ENCODE peak calls at places on chromosomes 6 and 20, in five cellular contexts. One of them, this sample, is unnamed. For H3K4me1, the result is how much of the 10 kb centered on the place peaks cover.

GRCh38 chr6:53432318-53433161 is 83.8 kb upstream of the ELOVL5 start:
- DNase-seq in mesendoderm: no peak
- DNase-seq in mammary epithelial cell: peak
- DNase-seq in PC-3: peak
- DNase-seq in NT2/D1: no peak
- DNase-seq in this sample: no peak

GRCh38 chr20:309306-309840 is 12.0 kb downstream of the ZCCHC3 start:
- DNase-seq in mesendoderm: no peak
- DNase-seq in mammary epithelial cell: no peak
- DNase-seq in PC-3: no peak
- DNase-seq in NT2/D1: no peak
- DNase-seq in this sample: no peak

GRCh38 chr6:63305278-63305677 is 14.5 kb downstream of the LGSN start:
- DNase-seq in mesendoderm: no peak
- DNase-seq in mammary epithelial cell: peak
- DNase-seq in PC-3: no peak
- DNase-seq in NT2/D1: no peak
- DNase-seq in this sample: no peak

GRCh38 chr6:17473554-17473953 is 80.2 kb downstream of the CAP2 start:
- DNase-seq in mesendoderm: no peak
- DNase-seq in mammary epithelial cell: no peak
- DNase-seq in PC-3: no peak
- DNase-seq in NT2/D1: no peak
- DNase-seq in this sample: no peak

GRCh38 chr20:34088871-34089479 is 23.1 kb downstream of the EIF2S2 start:
- DNase-seq in mesendoderm: no peak
- DNase-seq in mammary epithelial cell: no peak
- DNase-seq in PC-3: no peak
- DNase-seq in NT2/D1: no peak
- DNase-seq in this sample: no peak

GRCh38 chr6:152450519-152450918 is 186.6 kb downstream of the SYNE1 start:
- DNase-seq in mesendoderm: no peak
- DNase-seq in mammary epithelial cell: no peak
- DNase-seq in PC-3: no peak
- DNase-seq in NT2/D1: no peak
- DNase-seq in this sample: no peak

GRCh38 chr6:122389704-122390103 is 9.7 kb upstream of the HSF2 start:
- DNase-seq in mesendoderm: peak
- DNase-seq in mammary epithelial cell: peak
- DNase-seq in PC-3: no peak
- DNase-seq in NT2/D1: no peak
- DNase-seq in this sample: no peak

GRCh38 chr6:48111143-48111506 is at the start of gene PTCHD4:
- DNase-seq in mesendoderm: peak
- DNase-seq in mammary epithelial cell: peak
- DNase-seq in PC-3: peak
- DNase-seq in NT2/D1: peak
- DNase-seq in this sample: peak

GRCh38 chr6:160198577-160199211 is 59.9 kb downstream of the SLC22A2 start:
- DNase-seq in mesendoderm: no peak
- DNase-seq in mammary epithelial cell: no peak
- DNase-seq in PC-3: peak
- DNase-seq in NT2/D1: no peak
- DNase-seq in this sample: no peak

GRCh38 chr6:71079707-71080106 is 122.8 kb upstream of the B3GAT2 start:
- DNase-seq in mesendoderm: no peak
- DNase-seq in mammary epithelial cell: peak
- DNase-seq in PC-3: no peak
- DNase-seq in NT2/D1: no peak
- DNase-seq in this sample: no peak

GRCh38 chr6:74075323-74075722 is 379.3 kb downstream of the CD109 start:
- DNase-seq in mesendoderm: peak
- DNase-seq in mammary epithelial cell: peak
- DNase-seq in PC-3: no peak
- DNase-seq in NT2/D1: no peak
- DNase-seq in this sample: no peak

GRCh38 chr20:49409302-49409969 is 73.0 kb downstream of the KCNB1 start:
- DNase-seq in mesendoderm: no peak
- DNase-seq in mammary epithelial cell: no peak
- DNase-seq in PC-3: no peak
- DNase-seq in NT2/D1: no peak
- DNase-seq in this sample: no peak

GRCh38 chr20:871948-872347 is 38.4 kb downstream of the FAM110A start:
- DNase-seq in mesendoderm: no peak
- DNase-seq in mammary epithelial cell: no peak
- DNase-seq in PC-3: no peak
- DNase-seq in NT2/D1: no peak
- DNase-seq in this sample: no peak

GRCh38 chr20:953742-954141 is 37.6 kb upstream of the ANGPT4 start:
- DNase-seq in mesendoderm: peak
- DNase-seq in mammary epithelial cell: no peak
- DNase-seq in PC-3: peak
- DNase-seq in NT2/D1: no peak
- DNase-seq in this sample: no peak

GRCh38 chr6:17268114-17268513 is 13.0 kb upstream of the RBM24 start:
- DNase-seq in mesendoderm: no peak
- DNase-seq in mammary epithelial cell: no peak
- DNase-seq in PC-3: peak
- DNase-seq in NT2/D1: no peak
- DNase-seq in this sample: no peak

GRCh38 chr6:109202409-109203264 is 107.3 kb downstream of the CEP57L1 start:
- DNase-seq in mesendoderm: no peak
- DNase-seq in mammary epithelial cell: peak
- DNase-seq in PC-3: peak
- DNase-seq in NT2/D1: no peak
- DNase-seq in this sample: no peak

GRCh38 chr6:113364781-113365545 is 492.2 kb upstream of the MARCKS start:
- DNase-seq in mesendoderm: peak
- DNase-seq in mammary epithelial cell: peak
- DNase-seq in PC-3: peak
- DNase-seq in NT2/D1: no peak
- DNase-seq in this sample: no peak
- H3K9ac ChIP-seq in mesendoderm: no peak
- H3K9ac ChIP-seq in mammary epithelial cell: no peak
- H3K9ac ChIP-seq in PC-3: no peak
- H3K9ac ChIP-seq in NT2/D1: no peak
- H3K9ac ChIP-seq in this sample: no peak

GRCh38 chr6:132972254-132972653 is 157.9 kb downstream of the RPS12 start:
- DNase-seq in mesendoderm: no peak
- DNase-seq in mammary epithelial cell: no peak
- DNase-seq in PC-3: no peak
- DNase-seq in NT2/D1: no peak
- DNase-seq in this sample: no peak
- H3K4me1 ChIP-seq in mesendoderm: under half
- H3K4me1 ChIP-seq in mammary epithelial cell: under half
- H3K4me1 ChIP-seq in PC-3: under half
- H3K4me1 ChIP-seq in NT2/D1: under half
- H3K4me1 ChIP-seq in this sample: under half

DNA sequence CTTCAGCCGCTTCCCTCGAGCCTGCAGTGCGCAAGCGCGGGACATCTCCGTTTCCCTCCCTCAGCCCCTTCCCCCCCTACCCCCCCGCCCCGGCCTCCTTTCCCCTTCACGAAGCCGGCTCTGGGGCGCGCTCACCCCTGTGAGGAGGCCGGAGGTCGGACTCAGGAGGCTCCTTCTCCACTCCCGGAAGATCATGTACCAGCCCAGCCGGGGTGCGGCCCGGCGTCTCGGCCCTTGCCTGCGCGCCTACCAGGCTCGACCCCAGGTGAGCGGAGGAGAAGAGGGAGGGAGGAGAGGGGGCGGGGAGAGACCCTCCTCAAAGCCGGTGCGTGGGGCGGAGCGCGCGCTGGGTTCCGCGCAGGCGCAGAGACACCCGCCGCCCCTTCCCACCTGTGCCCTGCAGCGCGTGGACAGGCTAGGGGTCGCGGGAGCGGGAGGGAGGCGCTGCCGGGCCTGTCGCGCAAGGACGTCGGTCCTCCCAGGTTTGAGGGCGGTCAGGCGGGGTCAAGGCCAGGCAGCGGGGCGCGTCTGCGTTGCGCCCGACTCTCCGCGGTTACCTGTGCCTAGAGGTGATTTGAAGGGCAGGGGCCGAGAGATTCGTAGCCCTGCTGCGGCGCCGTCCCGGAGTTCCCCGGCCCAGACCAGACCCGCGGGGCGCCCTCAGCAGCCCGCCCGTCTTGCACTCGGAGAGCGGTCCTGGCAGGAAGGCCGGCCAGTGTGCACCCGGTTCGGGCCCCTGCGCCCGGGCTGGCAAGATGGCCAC is at the start of gene C6orf136:
- DNase-seq in mesendoderm: peak
- DNase-seq in mammary epithelial cell: peak
- DNase-seq in PC-3: peak
- DNase-seq in NT2/D1: peak
- DNase-seq in this sample: peak
- H3K9ac ChIP-seq in mesendoderm: peak
- H3K9ac ChIP-seq in mammary epithelial cell: peak
- H3K9ac ChIP-seq in PC-3: peak
- H3K9ac ChIP-seq in NT2/D1: peak
- H3K9ac ChIP-seq in this sample: peak

DNA sequence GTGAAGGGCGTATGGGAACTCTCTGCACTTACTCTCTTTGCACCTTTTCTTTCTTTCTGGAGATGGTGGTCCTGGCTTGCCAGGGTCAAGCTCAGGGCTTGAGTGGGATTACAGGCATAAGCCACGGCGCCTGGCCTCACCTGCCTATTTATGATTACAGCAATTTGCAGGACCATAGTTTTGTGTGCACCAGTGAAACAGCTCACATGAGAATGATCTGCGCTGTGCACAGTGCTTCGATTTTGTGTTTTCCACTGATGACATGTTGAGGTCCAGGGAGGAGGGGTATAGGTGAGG is 40.3 kb downstream of the RBM38 start:
- DNase-seq in mesendoderm: no peak
- DNase-seq in mammary epithelial cell: no peak
- DNase-seq in PC-3: no peak
- DNase-seq in NT2/D1: no peak
- DNase-seq in this sample: no peak
- H3K4me1 ChIP-seq in mesendoderm: under half
- H3K4me1 ChIP-seq in mammary epithelial cell: under half
- H3K4me1 ChIP-seq in PC-3: under half
- H3K4me1 ChIP-seq in NT2/D1: under half
- H3K4me1 ChIP-seq in this sample: under half

DNA sequence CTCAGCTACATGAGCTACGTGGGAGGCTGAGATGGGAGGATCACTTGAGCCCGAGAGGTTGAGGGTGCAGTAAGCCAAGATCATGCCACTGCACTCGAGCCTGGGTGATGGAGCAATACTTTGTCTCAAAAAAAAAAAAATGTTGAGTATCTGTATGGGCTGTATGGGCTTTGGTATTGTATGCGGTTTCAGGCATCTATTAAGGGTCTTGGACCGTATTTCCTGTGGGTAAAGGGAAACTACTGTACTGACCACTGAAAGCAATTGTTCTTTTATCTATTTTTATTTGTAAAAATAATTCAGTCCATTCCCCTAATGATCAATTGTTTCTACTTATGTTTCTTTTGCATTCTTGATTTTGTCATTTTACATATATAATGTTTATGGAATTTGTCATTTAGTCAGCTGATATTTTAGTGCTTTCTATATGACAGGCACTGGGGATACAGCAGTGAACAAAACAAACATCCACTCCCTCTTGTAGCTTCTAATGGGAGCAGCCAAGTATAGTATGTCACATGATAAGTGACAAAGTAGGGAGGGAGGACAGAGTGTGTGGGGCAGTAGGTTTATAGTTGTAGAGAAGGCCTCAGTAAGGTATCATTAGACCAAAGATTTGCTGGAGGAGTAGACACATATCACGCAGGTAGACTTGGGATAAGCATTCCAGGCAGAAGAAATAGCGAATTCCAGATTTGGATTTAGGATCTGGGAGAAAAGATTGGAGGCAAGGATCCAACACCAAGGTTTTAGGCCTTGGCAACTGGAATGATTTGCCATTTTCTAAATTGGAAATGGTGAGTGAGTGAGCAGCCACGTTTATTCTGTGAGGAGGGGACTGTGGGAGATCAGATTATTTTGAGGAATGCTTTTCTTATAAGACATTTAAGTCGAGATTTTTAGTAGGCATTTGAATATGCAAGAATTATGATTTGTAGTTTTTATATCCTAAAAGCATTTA is 6.0 kb downstream of the PCMT1 start:
- DNase-seq in mesendoderm: no peak
- DNase-seq in mammary epithelial cell: no peak
- DNase-seq in PC-3: no peak
- DNase-seq in NT2/D1: no peak
- DNase-seq in this sample: no peak
- H3K9ac ChIP-seq in mesendoderm: no peak
- H3K9ac ChIP-seq in mammary epithelial cell: no peak
- H3K9ac ChIP-seq in PC-3: no peak
- H3K9ac ChIP-seq in NT2/D1: no peak
- H3K9ac ChIP-seq in this sample: no peak

GRCh38 chr20:57698191-57698866 is 11.5 kb downstream of the PMEPA1 start:
- DNase-seq in mesendoderm: peak
- DNase-seq in mammary epithelial cell: peak
- DNase-seq in PC-3: peak
- DNase-seq in NT2/D1: no peak
- DNase-seq in this sample: no peak
- H3K4me1 ChIP-seq in mesendoderm: under half
- H3K4me1 ChIP-seq in mammary epithelial cell: half or more
- H3K4me1 ChIP-seq in PC-3: half or more
- H3K4me1 ChIP-seq in NT2/D1: under half
- H3K4me1 ChIP-seq in this sample: under half

DNA sequence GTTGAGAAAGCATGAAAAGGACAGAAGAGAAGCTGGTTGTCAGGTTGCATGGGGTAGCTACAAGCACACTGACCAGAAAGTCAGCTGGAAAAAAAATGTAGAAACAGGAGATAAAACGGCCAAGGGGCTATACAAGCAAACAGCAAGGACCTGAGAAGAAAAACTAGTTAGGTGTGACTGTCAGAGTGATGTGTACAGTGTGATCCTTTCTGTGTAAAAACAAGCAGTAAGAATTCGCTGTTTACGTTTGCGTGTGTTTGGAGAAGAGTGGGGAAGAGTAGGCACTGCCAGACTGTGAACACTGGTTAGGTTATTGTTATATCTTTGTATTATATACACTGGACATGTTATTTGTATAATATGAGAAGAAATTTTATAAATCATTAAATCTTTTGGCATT is 28.1 kb downstream of the PTPN1 start:
- DNase-seq in mesendoderm: no peak
- DNase-seq in mammary epithelial cell: no peak
- DNase-seq in PC-3: no peak
- DNase-seq in NT2/D1: no peak
- DNase-seq in this sample: no peak
- H3K9ac ChIP-seq in mesendoderm: no peak
- H3K9ac ChIP-seq in mammary epithelial cell: no peak
- H3K9ac ChIP-seq in PC-3: no peak
- H3K9ac ChIP-seq in NT2/D1: no peak
- H3K9ac ChIP-seq in this sample: no peak

DNA sequence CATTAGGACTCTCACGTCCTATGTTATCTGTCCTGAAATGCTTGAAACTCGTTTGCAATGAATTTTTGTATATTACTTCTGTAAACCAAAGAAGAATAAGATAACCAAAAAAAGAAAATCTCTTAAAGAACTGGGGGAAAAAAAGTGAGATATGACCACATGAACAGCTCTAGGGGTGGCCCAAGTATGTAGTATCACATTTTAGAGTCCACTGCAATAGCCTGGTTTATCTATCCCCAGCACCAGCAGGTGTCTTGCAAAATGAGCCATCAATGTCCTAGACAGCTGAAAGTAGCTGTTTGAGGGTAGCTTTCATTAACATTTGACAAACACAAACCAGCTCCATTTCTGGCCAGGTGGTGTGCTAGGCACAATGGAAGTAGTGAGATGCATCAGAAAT is 102.8 kb downstream of the PXDC1 start:
- DNase-seq in mesendoderm: no peak
- DNase-seq in mammary epithelial cell: no peak
- DNase-seq in PC-3: no peak
- DNase-seq in NT2/D1: no peak
- DNase-seq in this sample: no peak
- H3K4me1 ChIP-seq in mesendoderm: under half
- H3K4me1 ChIP-seq in mammary epithelial cell: under half
- H3K4me1 ChIP-seq in PC-3: under half
- H3K4me1 ChIP-seq in NT2/D1: under half
- H3K4me1 ChIP-seq in this sample: under half